ENCODE peak calls at places on chromosomes 7 and 10, in seven cellular contexts. E, C, W, O, X, F and S are unnamed samples.

GRCh38 chr10:73803680-73804286 is 7.6 kb downstream of the NDST2 start:
- DNase-seq in X (no peak), W (no peak), F (no peak), C (no peak), E (no peak), O (no peak), S (no peak)

GRCh38 chr7:154437238-154437637 is 385.0 kb downstream of the DPP6 start:
- DNase-seq in F (no peak), W (no peak), X (no peak), C (no peak), E (no peak), O (no peak), S (no peak)

GRCh38 chr7:24290004-24290641 is 6.1 kb downstream of the NPY start:
- DNase-seq in O (no peak), C (peak), X (peak), E (no peak), F (no peak), W (peak), S (no peak)

GRCh38 chr10:18005781-18006456 is 54.2 kb downstream of the SLC39A12 start:
- DNase-seq in X (no peak), W (no peak), E (no peak), C (no peak), O (no peak), F (no peak), S (no peak)

GRCh38 chr10:44180321-44181154 is 204.4 kb downstream of the CXCL12 start:
- DNase-seq in C (no peak), O (no peak), X (peak), E (no peak), W (no peak), F (peak), S (no peak)

GRCh38 chr10:72011016-72011415 is 46.8 kb downstream of the CHST3 start:
- DNase-seq in O (no peak), W (no peak), X (no peak), C (no peak), F (no peak), E (no peak), S (no peak)

GRCh38 chr10:106661133-106661766 is 503.3 kb downstream of the SORCS1 start:
- DNase-seq in O (no peak), C (no peak), E (no peak), F (no peak), X (no peak), W (no peak), S (no peak)

GRCh38 chr10:120981601-120982381 is 130.6 kb downstream of the WDR11 start:
- DNase-seq in X (peak), F (no peak), C (no peak), W (peak), E (no peak), O (no peak), S (no peak)

GRCh38 chr7:106666353-106666752 is 5.4 kb upstream of the CCDC71L start:
- DNase-seq in X (no peak), F (no peak), O (no peak), E (no peak), C (no peak), W (no peak), S (no peak)

GRCh38 chr7:135199439-135199838 is 11.9 kb downstream of the WDR91 start:
- DNase-seq in O (no peak), C (no peak), W (peak), F (no peak), X (no peak), E (no peak), S (no peak)

GRCh38 chr10:102674566-102674965 is 30.3 kb downstream of the TRIM8 start:
- DNase-seq in C (no peak), X (no peak), W (no peak), O (no peak), F (no peak), E (no peak), S (no peak)

GRCh38 chr10:9198611-9199010 is 1144.1 kb downstream of the GATA3 start:
- DNase-seq in E (no peak), C (no peak), W (no peak), O (no peak), F (no peak), X (no peak), S (no peak)

GRCh38 chr7:44965441-44965903 is 13.3 kb downstream of the MYO1G start:
- DNase-seq in E (no peak), C (no peak), F (no peak), O (no peak), W (peak), X (no peak), S (no peak)

GRCh38 chr10:69418052-69418752 is 1.5 kb upstream of the TACR2 start:
- DNase-seq in F (no peak), C (no peak), X (no peak), E (no peak), O (no peak), W (no peak), S (no peak)

GRCh38 chr10:3467052-3467906 is 294.7 kb upstream of the PITRM1 start:
- DNase-seq in X (peak), W (no peak), C (no peak), O (no peak), F (peak), E (no peak), S (peak)

GRCh38 chr10:11057448-11057847 is 39.8 kb downstream of the CELF2 start:
- DNase-seq in E (no peak), W (no peak), O (no peak), F (no peak), C (no peak), X (no peak), S (no peak)

GRCh38 chr10:69500864-69501468 is 49.7 kb downstream of the TSPAN15 start:
- DNase-seq in E (no peak), C (no peak), W (no peak), F (peak), X (no peak), O (no peak), S (no peak)

GRCh38 chr10:64014281-64014680 is 493.1 kb downstream of the REEP3 start:
- DNase-seq in E (no peak), F (no peak), X (no peak), O (no peak), W (no peak), C (no peak), S (no peak)

GRCh38 chr10:73117976-73118743 is 7.9 kb downstream of the NUDT13 start:
- DNase-seq in C (no peak), W (no peak), F (no peak), E (no peak), X (peak), O (no peak), S (no peak)

GRCh38 chr7:155007947-155008346 is 5.0 kb upstream of the PAXIP1 start:
- DNase-seq in O (peak), X (peak), F (no peak), W (no peak), E (no peak), C (no peak), S (no peak)

GRCh38 chr7:40058027-40058426 is 76.4 kb downstream of the MPLKIP start:
- DNase-seq in F (no peak), W (no peak), X (no peak), C (no peak), O (no peak), E (no peak), S (no peak)

GRCh38 chr10:32005050-32005449 is 51.2 kb downstream of the KIF5B start:
- DNase-seq in W (no peak), E (peak), C (no peak), X (no peak), O (peak), F (no peak), S (no peak)

GRCh38 chr7:82179311-82179710 is 264.3 kb downstream of the CACNA2D1 start:
- DNase-seq in F (no peak), E (no peak), C (no peak), O (no peak), X (no peak), W (no peak), S (no peak)